ENCODE peak calls at places on chromosomes 2 and 18, in six cellular contexts. Y, W, B, E, U and K are unnamed samples.

GRCh38 chr18:56511996-56512395 is 126.4 kb downstream of the TXNL1 start:
- DNase-seq in E (no peak), U (no peak), W (no peak), B (no peak), Y (no peak), K (no peak)

GRCh38 chr18:2108581-2108980 is 462.7 kb downstream of the METTL4 start:
- DNase-seq in U (no peak), E (no peak), W (no peak), B (no peak), Y (no peak), K (no peak)

GRCh38 chr2:159076233-159076632 is 107.8 kb downstream of the TANC1 start:
- DNase-seq in U (no peak), W (no peak), B (no peak), E (no peak), Y (no peak), K (no peak)

GRCh38 chr2:160353166-160353565 is 140.4 kb downstream of the RBMS1 start:
- DNase-seq in U (no peak), W (peak), E (no peak), Y (no peak), B (no peak), K (peak)

GRCh38 chr2:181918188-181918587 is 26.7 kb downstream of the ITPRID2 start:
- DNase-seq in U (no peak), Y (no peak), W (no peak), B (no peak), E (no peak), K (no peak)

GRCh38 chr2:38315707-38316333 is 61.3 kb downstream of the ATL2 start:
- DNase-seq in B (peak), Y (no peak), E (no peak), U (no peak), W (peak), K (peak)

GRCh38 chr2:88190808-88191721 is 20.9 kb downstream of the THNSL2 start:
- DNase-seq in Y (no peak), B (peak), U (no peak), E (no peak), W (peak), K (peak)

GRCh38 chr2:236164201-236164982 is 3.8 kb downstream of the GBX2 start:
- DNase-seq in B (no peak), W (no peak), E (no peak), U (no peak), Y (no peak), K (no peak)

GRCh38 chr2:222239091-222239490 is 59.7 kb downstream of the PAX3 start:
- DNase-seq in U (no peak), W (no peak), E (no peak), Y (no peak), B (no peak), K (no peak)

GRCh38 chr2:234763051-234763909 is 188.5 kb upstream of the SH3BP4 start:
- DNase-seq in U (no peak), E (no peak), B (peak), W (no peak), Y (no peak), K (no peak)

GRCh38 chr2:204470178-204470620 is 75.1 kb upstream of the PARD3B start:
- DNase-seq in Y (no peak), W (no peak), E (no peak), U (no peak), B (no peak), K (no peak)

GRCh38 chr2:15042824-15043223 is 410.3 kb downstream of the LRATD1 start:
- DNase-seq in E (no peak), U (no peak), B (no peak), W (no peak), Y (no peak), K (no peak)

GRCh38 chr2:109497911-109498870 is 115.6 kb downstream of the SEPTIN10 start:
- DNase-seq in B (no peak), E (no peak), U (no peak), Y (no peak), W (no peak), K (no peak)

GRCh38 chr2:74261204-74261864 is 62.9 kb downstream of the MTHFD2 start:
- DNase-seq in W (no peak), U (no peak), Y (no peak), B (peak), E (no peak), K (no peak)

GRCh38 chr2:59083075-59083792 is 842.1 kb upstream of the FANCL start:
- DNase-seq in U (no peak), W (no peak), Y (no peak), B (no peak), E (no peak), K (no peak)

GRCh38 chr2:128314348-128315121 is 4.1 kb downstream of the HS6ST1 start:
- DNase-seq in U (no peak), E (no peak), Y (peak), B (no peak), W (no peak), K (no peak)

GRCh38 chr2:36403675-36404230 is 48.2 kb downstream of the CRIM1 start:
- DNase-seq in E (no peak), Y (no peak), W (peak), B (peak), U (no peak), K (no peak)

GRCh38 chr2:85413592-85414421 is 3.6 kb upstream of the CAPG start:
- DNase-seq in E (no peak), B (no peak), Y (no peak), U (no peak), W (no peak), K (no peak)

GRCh38 chr2:1766851-1767771 is 22.8 kb upstream of the PXDN start:
- DNase-seq in B (no peak), E (no peak), W (no peak), U (no peak), Y (no peak), K (no peak)

GRCh38 chr18:45667056-45667455 is 51.8 kb downstream of the SLC14A2 start:
- DNase-seq in B (no peak), W (no peak), U (no peak), Y (no peak), E (no peak), K (no peak)

GRCh38 chr2:179050735-179051134 is 798 bp upstream of the CCDC141 start:
- DNase-seq in E (no peak), U (no peak), B (no peak), Y (no peak), W (no peak), K (no peak)

GRCh38 chr2:121075006-121075545 is 209.9 kb downstream of the TFCP2L1 start:
- DNase-seq in Y (peak), U (no peak), B (no peak), E (no peak), W (peak), K (peak)

GRCh38 chr2:109017017-109017416 is 28.0 kb upstream of the EDAR start:
- DNase-seq in U (no peak), W (no peak), B (peak), E (no peak), Y (no peak), K (no peak)

GRCh38 chr2:118823666-118824065 is 23.8 kb downstream of the EN1 start:
- DNase-seq in E (no peak), W (no peak), Y (no peak), B (no peak), U (no peak), K (no peak)

GRCh38 chr2:118822015-118822414 is 25.4 kb downstream of the EN1 start:
- DNase-seq in E (no peak), B (no peak), Y (no peak), U (no peak), W (no peak), K (no peak)

GRCh38 chr2:118822572-118822971 is 24.9 kb downstream of the EN1 start:
- DNase-seq in W (no peak), U (no peak), B (no peak), E (no peak), Y (no peak), K (no peak)

GRCh38 chr2:118830121-118830520 is 17.3 kb downstream of the EN1 start:
- DNase-seq in Y (no peak), E (no peak), B (no peak), U (no peak), W (no peak), K (no peak)

GRCh38 chr2:118826093-118826492 is 21.4 kb downstream of the EN1 start:
- DNase-seq in B (no peak), W (no peak), Y (no peak), E (no peak), U (no peak), K (no peak)
- H3K4me3 ChIP-seq in B (no peak), W (no peak), Y (no peak), E (no peak), U (no peak), K (no peak)

GRCh38 chr2:12762337-12762736 is 45.6 kb downstream of the TRIB2 start:
- DNase-seq in U (no peak), Y (no peak), E (no peak), W (no peak), B (no peak), K (no peak)

GRCh38 chr2:12763486-12763885 is 46.8 kb downstream of the TRIB2 start:
- DNase-seq in Y (no peak), B (no peak), W (no peak), U (no peak), E (no peak), K (no peak)

GRCh38 chr2:12762976-12763375 is 46.2 kb downstream of the TRIB2 start:
- DNase-seq in W (no peak), U (no peak), B (no peak), E (no peak), Y (no peak), K (no peak)

GRCh38 chr2:12759248-12759647 is 42.5 kb downstream of the TRIB2 start:
- DNase-seq in B (no peak), Y (peak), E (no peak), W (no peak), U (no peak), K (no peak)

DNA sequence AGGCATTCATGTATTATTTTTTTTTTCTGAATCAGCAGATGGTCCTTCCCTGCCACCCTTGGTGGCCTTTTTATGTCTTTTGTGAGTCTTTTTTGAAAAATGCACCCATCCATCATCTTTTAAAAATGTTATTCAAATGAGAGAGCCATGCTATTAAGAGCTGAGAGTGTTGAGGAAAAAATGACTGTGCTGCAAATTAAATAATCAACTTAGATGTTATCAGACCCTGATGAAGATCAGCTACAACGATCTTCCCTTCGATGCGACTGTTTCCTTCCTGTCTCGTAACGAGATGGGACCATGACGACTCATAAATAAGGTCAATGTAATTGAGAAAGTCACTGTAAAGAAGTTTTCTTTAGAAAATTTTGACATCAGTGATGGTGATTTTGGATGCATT is 44.4 kb downstream of the TRIB2 start:
- DNase-seq in Y (no peak), E (no peak), U (no peak), B (no peak), W (no peak), K (no peak)
- H3K4me3 ChIP-seq in Y (no peak), E (no peak), U (no peak), B (no peak), W (no peak), K (no peak)

GRCh38 chr2:30265441-30266015 is 34.2 kb downstream of the LBH start:
- DNase-seq in E (no peak), W (no peak), U (no peak), Y (no peak), B (no peak), K (no peak)
- H3K4me3 ChIP-seq in E (peak), W (no peak), U (no peak), Y (no peak), B (no peak), K (no peak)

GRCh38 chr2:233593201-233593600 is 24.2 kb upstream of the UGT1A8 start:
- DNase-seq in B (no peak), U (no peak), Y (no peak), W (no peak), E (no peak), K (no peak)
- H3K4me3 ChIP-seq in B (no peak), U (no peak), Y (no peak), W (no peak), E (no peak), K (no peak)

DNA sequence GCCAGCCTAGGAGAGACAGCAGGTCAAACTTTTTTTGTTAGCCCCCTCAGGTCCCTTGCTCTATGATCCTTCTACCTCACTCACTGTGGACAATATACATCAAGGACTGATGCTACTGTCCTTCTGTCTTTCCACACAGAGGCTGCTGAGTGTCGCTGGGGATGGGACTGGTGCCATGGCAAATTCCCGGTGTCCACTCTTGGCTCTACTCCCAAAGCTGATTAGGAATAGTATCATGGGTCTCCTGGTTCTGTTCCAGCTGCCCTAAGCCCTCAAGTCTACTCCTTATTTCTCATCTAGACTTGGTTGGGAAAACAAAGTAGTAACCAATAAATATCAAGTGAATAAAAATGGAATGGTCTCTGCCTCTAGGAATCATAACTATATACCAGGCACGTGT is 441.3 kb downstream of the TGIF1 start:
- DNase-seq in U (no peak), B (no peak), Y (no peak), W (no peak), E (no peak), K (no peak)
- H3K4me3 ChIP-seq in U (no peak), B (no peak), Y (no peak), W (no peak), E (no peak), K (no peak)